ENCODE peak calls at places on chromosomes 4 and X, in four cellular contexts. One of them, this sample, is unnamed.

GRCh38 chrX:72048515-72049455 is 82.9 kb downstream of the RTL5 start:
- DNase-seq in sigmoid colon: peak
- DNase-seq in H1: no peak
- DNase-seq in suprapubic skin: no peak
- DNase-seq in this sample: no peak

GRCh38 chrX:33336783-33337182 is 125.4 kb upstream of the DMD start:
- DNase-seq in sigmoid colon: no peak
- DNase-seq in H1: no peak
- DNase-seq in suprapubic skin: no peak
- DNase-seq in this sample: no peak

GRCh38 chr4:109803924-109804571 is 2.2 kb upstream of the CFI start:
- DNase-seq in sigmoid colon: no peak
- DNase-seq in H1: no peak
- DNase-seq in suprapubic skin: no peak
- DNase-seq in this sample: no peak

GRCh38 chrX:11509786-11510185 is 155.9 kb downstream of the ARHGAP6 start:
- DNase-seq in sigmoid colon: no peak
- DNase-seq in H1: no peak
- DNase-seq in suprapubic skin: no peak
- DNase-seq in this sample: no peak

GRCh38 chr4:148059617-148060180 is 327.8 kb downstream of the ARHGAP10 start:
- DNase-seq in sigmoid colon: no peak
- DNase-seq in H1: no peak
- DNase-seq in suprapubic skin: no peak
- DNase-seq in this sample: no peak

GRCh38 chr4:153465583-153465921 is 608 bp upstream of the TMEM131L start:
- DNase-seq in sigmoid colon: peak
- DNase-seq in H1: no peak
- DNase-seq in suprapubic skin: no peak
- DNase-seq in this sample: peak

GRCh38 chr4:107931775-107932321 is 499 bp downstream of the CYP2U1 start:
- DNase-seq in sigmoid colon: peak
- DNase-seq in H1: no peak
- DNase-seq in suprapubic skin: peak
- DNase-seq in this sample: no peak

GRCh38 chrX:154990496-154990895 is 32.0 kb downstream of the F8 start:
- DNase-seq in sigmoid colon: no peak
- DNase-seq in H1: no peak
- DNase-seq in suprapubic skin: no peak
- DNase-seq in this sample: no peak

GRCh38 chr4:6369035-6369434 is 99.4 kb downstream of the WFS1 start:
- DNase-seq in sigmoid colon: no peak
- DNase-seq in H1: no peak
- DNase-seq in suprapubic skin: no peak
- DNase-seq in this sample: no peak

GRCh38 chr4:7844247-7844991 is 95.2 kb downstream of the AFAP1 start:
- DNase-seq in sigmoid colon: peak
- DNase-seq in H1: peak
- DNase-seq in suprapubic skin: peak
- DNase-seq in this sample: no peak

GRCh38 chr4:106140601-106141000 is 175.4 kb downstream of the TBCK start:
- DNase-seq in sigmoid colon: no peak
- DNase-seq in H1: no peak
- DNase-seq in suprapubic skin: no peak
- DNase-seq in this sample: no peak

GRCh38 chr4:169663894-169664293 is 43.5 kb downstream of the CLCN3 start:
- DNase-seq in sigmoid colon: no peak
- DNase-seq in H1: no peak
- DNase-seq in suprapubic skin: no peak
- DNase-seq in this sample: no peak

GRCh38 chr4:14496969-14497368 is 505.3 kb upstream of the CPEB2 start:
- DNase-seq in sigmoid colon: no peak
- DNase-seq in H1: no peak
- DNase-seq in suprapubic skin: no peak
- DNase-seq in this sample: no peak
- TF ChIP-seq EP300 in sigmoid colon: no peak
- TF ChIP-seq EP300 in H1: no peak
- TF ChIP-seq EP300 in suprapubic skin: no peak
- TF ChIP-seq EP300 in this sample: no peak

DNA sequence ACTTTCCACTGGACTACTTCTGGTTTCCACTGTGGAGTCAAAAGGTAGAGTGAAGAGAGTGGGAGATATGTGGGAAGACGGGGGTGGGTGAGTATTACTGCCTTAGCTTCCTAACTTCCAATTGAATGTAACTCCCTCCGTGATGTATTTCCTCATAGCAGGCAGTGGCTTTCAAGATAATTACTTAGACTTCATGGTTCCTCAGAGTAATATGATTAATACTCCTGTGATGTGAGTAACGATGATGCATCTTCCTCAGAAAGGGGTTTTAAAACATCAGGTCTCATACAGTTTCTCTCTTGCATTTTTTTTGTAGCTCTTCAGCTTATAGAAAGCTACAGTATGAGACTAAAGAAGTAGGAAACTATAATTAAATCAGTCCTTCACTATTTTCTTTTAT is 191.9 kb upstream of the MAGEB2 start:
- DNase-seq in sigmoid colon: no peak
- DNase-seq in H1: no peak
- DNase-seq in suprapubic skin: no peak
- DNase-seq in this sample: no peak
- TF ChIP-seq POLR2A in sigmoid colon: no peak
- TF ChIP-seq POLR2A in H1: no peak
- TF ChIP-seq POLR2A in suprapubic skin: no peak
- TF ChIP-seq POLR2A in this sample: no peak

GRCh38 chrX:147910607-147911006 is 1.1 kb upstream of the FMR1 start:
- DNase-seq in sigmoid colon: no peak
- DNase-seq in H1: no peak
- DNase-seq in suprapubic skin: no peak
- DNase-seq in this sample: no peak

GRCh38 chrX:147913570-147913969 is 1.9 kb downstream of the FMR1 start:
- DNase-seq in sigmoid colon: no peak
- DNase-seq in H1: no peak
- DNase-seq in suprapubic skin: no peak
- DNase-seq in this sample: no peak

GRCh38 chrX:147912093-147912801 is 528 bp downstream of the FMR1 start:
- DNase-seq in sigmoid colon: peak
- DNase-seq in H1: no peak
- DNase-seq in suprapubic skin: no peak
- DNase-seq in this sample: no peak

GRCh38 chrX:147914609-147915008 is 2.9 kb downstream of the FMR1 start:
- DNase-seq in sigmoid colon: no peak
- DNase-seq in H1: no peak
- DNase-seq in suprapubic skin: no peak
- DNase-seq in this sample: no peak

DNA sequence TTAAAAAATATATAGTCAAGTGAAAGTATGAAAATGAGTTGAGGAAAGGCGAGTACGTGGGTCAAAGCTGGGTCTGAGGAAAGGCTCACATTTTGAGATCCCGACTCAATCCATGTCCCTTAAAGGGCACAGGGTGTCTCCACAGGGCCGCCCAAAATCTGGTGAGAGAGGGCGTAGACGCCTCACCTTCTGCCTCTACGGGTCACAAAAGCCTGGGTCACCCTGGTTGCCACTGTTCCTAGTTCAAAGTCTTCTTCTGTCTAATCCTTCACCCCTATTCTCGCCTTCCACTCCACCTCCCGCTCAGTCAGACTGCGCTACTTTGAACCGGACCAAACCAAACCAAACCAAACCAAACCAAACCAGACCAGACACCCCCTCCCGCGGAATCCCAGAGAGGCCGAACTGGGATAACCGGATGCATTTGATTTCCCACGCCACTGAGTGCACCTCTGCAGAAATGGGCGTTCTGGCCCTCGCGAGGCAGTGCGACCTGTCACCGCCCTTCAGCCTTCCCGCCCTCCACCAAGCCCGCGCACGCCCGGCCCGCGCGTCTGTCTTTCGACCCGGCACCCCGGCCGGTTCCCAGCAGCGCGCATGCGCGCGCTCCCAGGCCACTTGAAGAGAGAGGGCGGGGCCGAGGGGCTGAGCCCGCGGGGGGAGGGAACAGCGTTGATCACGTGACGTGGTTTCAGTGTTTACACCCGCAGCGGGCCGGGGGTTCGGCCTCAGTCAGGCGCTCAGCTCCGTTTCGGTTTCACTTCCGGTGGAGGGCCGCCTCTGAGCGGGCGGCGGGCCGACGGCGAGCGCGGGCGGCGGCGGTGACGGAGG is at the start of gene FMR1:
- DNase-seq in sigmoid colon: peak
- DNase-seq in H1: peak
- DNase-seq in suprapubic skin: peak
- DNase-seq in this sample: peak
- TF ChIP-seq EP300 in sigmoid colon: no peak
- TF ChIP-seq EP300 in H1: no peak
- TF ChIP-seq EP300 in suprapubic skin: no peak
- TF ChIP-seq EP300 in this sample: no peak

GRCh38 chr4:124713213-124713592 is 671 bp upstream of the ANKRD50 start:
- DNase-seq in sigmoid colon: peak
- DNase-seq in H1: peak
- DNase-seq in suprapubic skin: peak
- DNase-seq in this sample: no peak

GRCh38 chr4:124712417-124713212 is at the start of gene ANKRD50:
- DNase-seq in sigmoid colon: peak
- DNase-seq in H1: peak
- DNase-seq in suprapubic skin: peak
- DNase-seq in this sample: peak

GRCh38 chr4:124710253-124710849 is 2.2 kb downstream of the ANKRD50 start:
- DNase-seq in sigmoid colon: no peak
- DNase-seq in H1: no peak
- DNase-seq in suprapubic skin: no peak
- DNase-seq in this sample: no peak

GRCh38 chr4:124710911-124711310 is 1.6 kb downstream of the ANKRD50 start:
- DNase-seq in sigmoid colon: no peak
- DNase-seq in H1: no peak
- DNase-seq in suprapubic skin: no peak
- DNase-seq in this sample: no peak

DNA sequence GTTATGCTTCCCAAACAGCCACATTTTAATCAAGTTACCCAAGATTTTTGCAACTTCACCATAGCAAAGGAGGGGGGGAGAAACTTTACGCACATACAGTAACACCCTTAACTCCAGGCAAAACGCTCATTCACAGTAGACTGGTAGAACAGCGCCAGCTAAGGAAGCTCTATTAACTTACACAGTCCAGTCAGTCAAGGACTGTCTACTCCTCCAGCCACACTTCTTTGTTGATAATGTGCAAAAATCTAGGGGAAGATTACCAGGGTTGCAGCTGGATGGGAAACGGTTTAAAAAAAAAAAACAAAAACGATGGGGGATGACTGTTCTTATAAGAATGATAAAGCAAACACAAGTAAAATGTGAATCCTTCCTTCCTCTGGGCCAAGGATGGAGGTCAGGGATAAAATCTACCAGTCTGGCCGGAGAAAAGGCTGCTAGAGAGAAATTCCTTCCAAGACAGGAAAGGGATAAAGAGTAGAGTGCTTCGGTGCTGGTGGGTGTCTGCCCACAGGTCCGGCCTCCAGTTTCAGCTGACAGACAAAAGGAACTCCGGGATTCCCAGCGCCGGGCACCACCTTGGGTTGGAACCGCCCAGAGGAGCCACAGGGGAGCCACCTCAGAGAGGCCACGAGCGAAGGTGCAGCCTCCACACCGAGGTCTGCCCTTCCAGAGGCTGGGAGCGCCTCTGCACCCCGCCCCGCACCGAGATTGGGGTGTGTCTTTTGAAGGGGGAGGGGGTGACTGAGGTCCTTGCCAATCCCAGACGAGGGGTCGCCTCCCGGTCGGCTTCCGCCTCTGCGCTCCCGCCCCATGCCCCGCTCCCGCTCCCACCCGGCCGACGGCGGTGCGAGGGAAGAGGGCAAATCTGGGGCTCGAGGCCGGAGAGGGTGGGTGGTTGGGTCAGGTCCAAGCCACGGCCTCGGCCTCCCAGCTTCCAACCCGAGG is 789 bp downstream of the ANKRD50 start:
- DNase-seq in sigmoid colon: peak
- DNase-seq in H1: peak
- DNase-seq in suprapubic skin: peak
- DNase-seq in this sample: no peak
- TF ChIP-seq POLR2A in sigmoid colon: no peak
- TF ChIP-seq POLR2A in H1: peak
- TF ChIP-seq POLR2A in suprapubic skin: no peak
- TF ChIP-seq POLR2A in this sample: no peak

GRCh38 chr4:74618659-74619058 is 173.7 kb downstream of the AREG start:
- DNase-seq in sigmoid colon: no peak
- DNase-seq in H1: no peak
- DNase-seq in suprapubic skin: no peak
- DNase-seq in this sample: no peak
- TF ChIP-seq EP300 in sigmoid colon: no peak
- TF ChIP-seq EP300 in H1: no peak
- TF ChIP-seq EP300 in suprapubic skin: no peak
- TF ChIP-seq EP300 in this sample: no peak

GRCh38 chr4:87864321-87864720 is 31.6 kb downstream of the MEPE start:
- DNase-seq in sigmoid colon: no peak
- DNase-seq in H1: no peak
- DNase-seq in suprapubic skin: no peak
- DNase-seq in this sample: no peak

GRCh38 chr4:87865288-87865687 is 32.5 kb downstream of the MEPE start:
- DNase-seq in sigmoid colon: no peak
- DNase-seq in H1: no peak
- DNase-seq in suprapubic skin: no peak
- DNase-seq in this sample: no peak

GRCh38 chr4:87868482-87868881 is 35.7 kb downstream of the MEPE start:
- DNase-seq in sigmoid colon: no peak
- DNase-seq in H1: no peak
- DNase-seq in suprapubic skin: no peak
- DNase-seq in this sample: no peak

GRCh38 chr4:87863486-87863885 is 30.7 kb downstream of the MEPE start:
- DNase-seq in sigmoid colon: no peak
- DNase-seq in H1: no peak
- DNase-seq in suprapubic skin: no peak
- DNase-seq in this sample: no peak

DNA sequence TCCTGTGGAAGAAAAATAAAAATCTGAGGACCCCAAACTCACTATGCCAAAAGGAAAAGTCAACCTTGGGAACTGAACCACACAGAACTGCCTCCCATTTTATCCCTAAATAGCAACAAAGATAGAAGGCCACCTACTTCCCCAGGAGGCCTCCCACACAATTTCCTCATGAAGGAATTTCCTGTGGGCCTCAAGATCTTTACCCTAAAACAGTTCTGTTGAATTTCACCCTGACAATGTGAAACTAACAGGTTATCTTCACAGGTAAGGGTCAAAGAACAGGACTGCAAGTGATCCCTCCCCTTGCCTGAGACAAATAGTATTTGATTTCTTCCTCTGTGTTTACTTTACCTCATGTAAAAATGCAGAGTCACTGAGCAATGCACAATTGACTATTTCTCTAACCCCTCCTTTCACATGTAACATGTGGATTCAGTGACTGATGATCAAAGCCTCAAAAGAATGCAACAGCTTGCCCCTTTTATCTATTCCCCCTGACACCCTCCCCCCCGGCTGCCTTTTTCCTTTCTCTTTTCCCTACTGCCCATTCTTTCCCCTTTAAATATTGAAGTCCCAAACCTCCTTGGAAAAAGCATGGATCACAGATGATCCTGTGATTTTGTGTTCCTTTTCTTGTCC is 33.3 kb downstream of the MEPE start:
- DNase-seq in sigmoid colon: no peak
- DNase-seq in H1: peak
- DNase-seq in suprapubic skin: no peak
- DNase-seq in this sample: no peak
- TF ChIP-seq POLR2A in sigmoid colon: no peak
- TF ChIP-seq POLR2A in H1: peak
- TF ChIP-seq POLR2A in suprapubic skin: no peak
- TF ChIP-seq POLR2A in this sample: no peak

This sample was measured in esophagus muscularis mucosa.